ENCODE peak calls at places on chromosomes 1 and 21, in eight cellular contexts. P is right cardiac atrium; R is HCT116; Z is right lobe of liver; I is heart left ventricle; X is gastrocnemius medialis; V is naive thymus-derived CD4-positive, alpha-beta T cell; G is K562. C is an unnamed sample.

GRCh38 chr1:24866211-24867063 is 63.6 kb downstream of the RUNX3 start:
- ATAC-seq in P (no peak), R (no peak), Z (no peak), I (no peak), X (no peak), V (no peak), G (no peak), C (no peak)

GRCh38 chr1:115496904-115497527 is 144.8 kb upstream of the VANGL1 start:
- ATAC-seq in P (no peak), R (no peak), Z (no peak), I (no peak), X (no peak), V (no peak), G (no peak), C (no peak)

GRCh38 chr1:61435226-61435625 is 289.7 kb downstream of the TM2D1 start:
- ATAC-seq in P (no peak), R (no peak), Z (no peak), I (no peak), X (no peak), V (no peak), G (no peak), C (no peak)

GRCh38 chr21:29342394-29342957 is 43.8 kb downstream of the BACH1 start:
- ATAC-seq in P (peak; percentile 96), R (no peak), Z (peak; percentile 57), I (peak; percentile 74), X (peak; percentile 98), V (peak; percentile 62), G (no peak), C (peak; percentile 89)

GRCh38 chr1:61851849-61852692 is 109.8 kb downstream of the PATJ start:
- ATAC-seq in P (peak; percentile 76), R (peak; percentile 84), Z (peak; percentile 75), I (no peak), X (peak; percentile 83), V (peak; percentile 68), G (peak; percentile 85), C (peak; percentile 62)

GRCh38 chr1:11065796-11066195 is 6.0 kb upstream of the SRM start:
- ATAC-seq in P (no peak), R (no peak), Z (no peak), I (no peak), X (no peak), V (no peak), G (no peak), C (no peak)

GRCh38 chr1:86542626-86543025 is 4.3 kb upstream of the CLCA4 start:
- ATAC-seq in P (no peak), R (no peak), Z (no peak), I (no peak), X (no peak), V (no peak), G (no peak), C (no peak)

GRCh38 chr1:147472953-147473734 is 68.2 kb upstream of the BCL9 start:
- ATAC-seq in P (no peak), R (no peak), Z (peak; percentile 74), I (no peak), X (no peak), V (no peak), G (no peak), C (no peak)

GRCh38 chr1:178434899-178435298 is 61.9 kb downstream of the CLEC20A start:
- ATAC-seq in P (no peak), R (no peak), Z (no peak), I (no peak), X (no peak), V (no peak), G (no peak), C (no peak)

GRCh38 chr1:161313554-161314200 is 504 bp upstream of the SDHC start:
- ATAC-seq in P (peak; percentile 31), R (no peak), Z (no peak), I (peak; percentile 15), X (peak; percentile 53), V (no peak), G (peak; percentile 4), C (no peak)

GRCh38 chr1:21342961-21343838 is 52.9 kb upstream of the ECE1 start:
- ATAC-seq in P (no peak), R (no peak), Z (no peak), I (no peak), X (no peak), V (peak; percentile 21), G (no peak), C (no peak)

GRCh38 chr1:23951646-23952095 is 8.0 kb upstream of the PNRC2 start:
- ATAC-seq in P (peak; percentile 56), R (no peak), Z (peak; percentile 32), I (no peak), X (peak; percentile 83), V (no peak), G (no peak), C (peak; percentile 52)

GRCh38 chr1:22177354-22178003 is 34.6 kb upstream of the WNT4 start:
- ATAC-seq in P (no peak), R (no peak), Z (no peak), I (no peak), X (no peak), V (no peak), G (no peak), C (no peak)

GRCh38 chr1:230459463-230459862 is 33.3 kb upstream of the PGBD5 start:
- ATAC-seq in P (no peak), R (no peak), Z (peak; percentile 65), I (no peak), X (no peak), V (no peak), G (no peak), C (no peak)

GRCh38 chr1:34113362-34113761 is 51.7 kb downstream of the CSMD2 start:
- ATAC-seq in P (no peak), R (peak; percentile 60), Z (no peak), I (no peak), X (no peak), V (no peak), G (no peak), C (no peak)

GRCh38 chr1:34113887-34114286 is 51.1 kb downstream of the CSMD2 start:
- ATAC-seq in P (no peak), R (peak; percentile 58), Z (peak; percentile 38), I (no peak), X (no peak), V (no peak), G (no peak), C (no peak)

GRCh38 chr1:34108269-34108668 is 56.8 kb downstream of the CSMD2 start:
- ATAC-seq in P (no peak), R (no peak), Z (no peak), I (no peak), X (no peak), V (no peak), G (no peak), C (no peak)

DNA sequence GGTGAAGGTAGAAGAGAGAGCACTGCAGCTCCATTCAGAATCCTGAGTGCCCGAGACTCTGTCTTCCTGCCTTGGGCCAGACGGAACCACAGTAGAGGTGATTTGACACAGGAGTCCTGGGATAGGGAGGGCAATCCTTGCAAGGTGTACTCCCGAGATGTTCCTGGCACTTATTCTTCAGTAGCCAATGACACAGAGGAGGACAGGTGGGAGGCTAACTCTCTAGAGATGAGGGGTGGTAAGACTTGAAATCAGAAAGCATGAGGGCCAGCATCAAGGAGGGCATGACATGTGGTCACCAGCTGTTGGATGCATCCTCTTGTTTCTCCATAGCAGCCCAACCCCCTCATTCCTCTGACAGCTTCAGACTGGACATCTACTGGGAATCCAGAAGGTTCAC is 56.3 kb downstream of the CSMD2 start:
- ATAC-seq in P (no peak), R (no peak), Z (no peak), I (no peak), X (no peak), V (no peak), G (no peak), C (no peak)
- H3K27ac ChIP-seq in P (no peak overlapping the region), R (no peak overlapping the region), Z (no peak overlapping the region), I (no peak overlapping the region), X (no peak overlapping the region), V (no peak overlapping the region), G (no peak overlapping the region), C (no peak overlapping the region)

GRCh38 chr1:110872366-110872744 is 593 bp upstream of the CD53 start:
- ATAC-seq in P (no peak), R (no peak), Z (no peak), I (no peak), X (no peak), V (no peak), G (no peak), C (no peak)

GRCh38 chr1:110870721-110871388 is 2.1 kb upstream of the CD53 start:
- ATAC-seq in P (no peak), R (no peak), Z (no peak), I (no peak), X (no peak), V (no peak), G (no peak), C (no peak)

GRCh38 chr1:110873856-110874255 is 908 bp downstream of the CD53 start:
- ATAC-seq in P (no peak), R (no peak), Z (no peak), I (no peak), X (no peak), V (no peak), G (no peak), C (no peak)

GRCh38 chr1:110874303-110875215 is 1.6 kb downstream of the CD53 start:
- ATAC-seq in P (peak; percentile 32), R (no peak), Z (peak; percentile 46), I (no peak), X (no peak), V (peak; percentile 7), G (peak; percentile 34), C (no peak)

GRCh38 chr1:110872745-110873435 is at the start of gene CD53:
- ATAC-seq in P (peak; percentile 51), R (no peak), Z (peak; percentile 71), I (no peak), X (no peak), V (peak; percentile 86), G (peak; percentile 63), C (no peak)
- H3K27ac ChIP-seq in P (peak within 1 kb of the TSS; percentile 46), R (no peak within 1 kb of the TSS), Z (peak within 1 kb of the TSS; percentile 52), I (peak within 1 kb of the TSS; percentile 38), X (no peak within 1 kb of the TSS), V (peak within 1 kb of the TSS; percentile 91), G (peak within 1 kb of the TSS; percentile 80), C (no peak within 1 kb of the TSS)

DNA sequence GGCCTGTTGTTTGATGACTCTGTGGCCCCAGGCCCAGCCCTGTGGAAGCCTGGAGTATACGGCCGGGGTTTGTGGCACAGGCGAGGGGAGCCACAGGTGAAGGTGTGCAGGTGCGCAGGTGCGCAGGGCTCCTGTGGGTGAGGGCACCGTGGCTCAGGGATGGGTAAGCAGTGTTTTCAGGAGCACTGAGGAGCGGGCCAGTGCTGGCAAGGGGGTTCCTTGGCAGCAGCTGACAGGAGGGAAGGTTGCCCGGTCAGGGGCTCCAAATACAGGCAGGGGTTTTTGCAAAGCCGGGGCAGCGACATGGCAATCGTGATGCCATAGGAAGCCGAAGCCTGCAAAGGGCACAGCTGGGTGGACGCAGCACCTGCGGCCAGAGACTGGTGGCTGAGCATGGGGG is 20.7 kb downstream of the AGPAT3 start:
- ATAC-seq in P (no peak), R (no peak), Z (no peak), I (no peak), X (no peak), V (no peak), G (no peak), C (no peak)
- H3K27ac ChIP-seq in P (no peak overlapping the region), R (no peak overlapping the region), Z (no peak overlapping the region), I (no peak overlapping the region), X (no peak overlapping the region), V (no peak overlapping the region), G (no peak overlapping the region), C (no peak overlapping the region)

GRCh38 chr1:156660752-156661112 is 16.5 kb downstream of the NES start:
- ATAC-seq in P (no peak), R (peak; percentile 12), Z (no peak), I (no peak), X (no peak), V (no peak), G (peak; percentile 7), C (no peak)
- H3K27ac ChIP-seq in P (peak overlapping the region; percentile 90), R (peak overlapping the region; percentile 99), Z (peak overlapping the region; percentile 66), I (peak overlapping the region; percentile 97), X (peak overlapping the region; percentile 96), V (no peak overlapping the region), G (peak overlapping the region; percentile 100), C (peak overlapping the region; percentile 21)

C was measured in gastroesophageal sphincter.